ENCODE peak calls at places on chromosomes 12 and 14, in ten cellular contexts. G is spleen, P is Peyer's patch, L is heart left ventricle, I is breast epithelium, B is ovary, C is IMR-90, T is A549, X is transverse colon, K is gastrocnemius medialis. Q is an unnamed sample.
A peak's percentile ranks its signal among the peaks of the same experiment; 100 is the strongest.

GRCh38 chr12:52798003-52798670 is 2.2 kb upstream of the KRT3 start:
- DNase-seq in G (peak; percentile 10), P (no peak), L (no peak), I (no peak), B (no peak), C (peak; percentile 40), T (no peak), X (no peak), K (no peak), Q (no peak)

GRCh38 chr12:120971299-120972180 is 6.8 kb upstream of the HNF1A start:
- DNase-seq in G (no peak), P (no peak), L (no peak), I (no peak), B (no peak), C (peak; percentile 63), T (peak; percentile 75), X (no peak), K (no peak), Q (no peak)

GRCh38 chr12:111444314-111444705 is 38.6 kb downstream of the SH2B3 start:
- DNase-seq in G (no peak), P (peak; percentile 62), L (no peak), I (no peak), B (no peak), C (no peak), T (no peak), X (peak; percentile 12), K (no peak), Q (no peak)

GRCh38 chr12:80941916-80942315 is 4.2 kb upstream of the LIN7A start:
- DNase-seq in G (no peak), P (no peak), L (no peak), I (no peak), B (no peak), C (no peak), T (no peak), X (no peak), K (no peak), Q (no peak)

GRCh38 chr14:42228611-42229010 is 621.9 kb downstream of the LRFN5 start:
- DNase-seq in G (no peak), P (no peak), L (no peak), I (no peak), B (no peak), C (no peak), T (no peak), X (no peak), K (no peak), Q (no peak)

GRCh38 chr12:11992515-11992914 is 78.2 kb upstream of the BCL2L14 start:
- DNase-seq in G (no peak), P (no peak), L (no peak), I (no peak), B (no peak), C (no peak), T (no peak), X (no peak), K (no peak), Q (no peak)

GRCh38 chr12:43277630-43278267 is 274.3 kb downstream of the ADAMTS20 start:
- DNase-seq in G (no peak), P (no peak), L (no peak), I (no peak), B (no peak), C (peak; percentile 84), T (peak; percentile 81), X (no peak), K (no peak), Q (no peak)

GRCh38 chr14:57199911-57200310 is 68.8 kb downstream of the EXOC5 start:
- DNase-seq in G (no peak), P (no peak), L (no peak), I (no peak), B (no peak), C (peak; percentile 79), T (peak; percentile 11), X (no peak), K (no peak), Q (no peak)

GRCh38 chr14:32100175-32100574 is 23.1 kb downstream of the ARHGAP5 start:
- DNase-seq in G (no peak), P (no peak), L (no peak), I (no peak), B (no peak), C (no peak), T (no peak), X (no peak), K (no peak), Q (no peak)

GRCh38 chr14:54653764-54654469 is 87.0 kb downstream of the SAMD4A start:
- DNase-seq in G (peak; percentile 75), P (no peak), L (no peak), I (no peak), B (no peak), C (peak; percentile 88), T (peak; percentile 25), X (peak; percentile 20), K (peak; percentile 49), Q (peak; percentile 70)

GRCh38 chr14:54652890-54653201 is 85.9 kb downstream of the SAMD4A start:
- DNase-seq in G (no peak), P (no peak), L (no peak), I (no peak), B (no peak), C (no peak), T (no peak), X (no peak), K (no peak), Q (no peak)

GRCh38 chr14:54652188-54652889 is 85.4 kb downstream of the SAMD4A start:
- DNase-seq in G (no peak), P (peak; percentile 76), L (peak; percentile 81), I (peak; percentile 91), B (peak; percentile 74), C (peak; percentile 100), T (peak; percentile 94), X (peak; percentile 68), K (peak; percentile 74), Q (peak; percentile 97)

GRCh38 chr14:54651649-54652048 is 84.7 kb downstream of the SAMD4A start:
- DNase-seq in G (no peak), P (no peak), L (no peak), I (no peak), B (no peak), C (no peak), T (peak; percentile 10), X (no peak), K (no peak), Q (no peak)

DNA sequence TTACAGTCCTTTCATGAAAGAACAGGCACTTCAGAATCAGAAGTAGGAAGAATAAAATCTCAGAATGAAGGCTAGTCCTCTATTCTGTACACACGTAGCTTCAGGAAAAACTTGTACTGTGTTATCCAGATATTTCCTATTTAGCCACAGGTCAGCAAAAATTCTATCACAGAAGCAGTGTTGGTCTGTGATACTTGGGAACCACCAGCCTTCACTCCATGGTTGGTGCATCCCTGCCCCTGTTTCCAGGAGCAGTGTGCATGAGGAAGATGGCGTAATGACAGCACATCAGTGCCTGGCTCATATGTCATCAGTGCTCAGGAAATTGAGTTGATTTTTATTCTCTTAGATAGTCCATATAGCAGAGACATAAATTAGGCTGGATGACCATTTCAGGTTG is 87.7 kb downstream of the SAMD4A start:
- DNase-seq in G (no peak), P (no peak), L (no peak), I (no peak), B (no peak), C (no peak), T (no peak), X (no peak), K (no peak), Q (no peak)
- TF ChIP-seq POLR2A in G (no peak), P (no peak), L (no peak), I (no peak), B (no peak), C (no peak), T (no peak), X (no peak), K (no peak), Q (no peak)

DNA sequence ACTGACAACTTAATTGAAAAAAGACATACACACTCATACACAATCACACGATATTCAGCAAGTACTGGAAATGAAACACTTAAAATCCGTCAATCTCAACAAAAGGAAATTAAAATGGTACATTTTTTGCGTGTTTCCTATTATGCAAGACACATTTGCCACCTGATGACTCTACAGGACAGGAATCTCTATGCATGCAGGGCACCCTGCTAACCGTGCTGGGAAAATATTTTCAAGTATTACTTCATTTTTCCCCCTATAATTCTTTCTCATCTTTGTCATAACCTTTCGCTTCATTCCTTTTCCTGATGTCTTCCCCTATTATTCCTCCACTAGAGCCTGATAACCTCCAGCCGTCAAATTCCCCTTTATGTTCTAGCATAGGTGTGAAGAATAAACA is 150.2 kb downstream of the TMEM132D start:
- DNase-seq in G (no peak), P (no peak), L (no peak), I (no peak), B (no peak), C (no peak), T (no peak), X (no peak), K (no peak), Q (no peak)
- H3K27ac ChIP-seq in G (no peak overlapping the region), P (no peak overlapping the region), L (no peak overlapping the region), I (no peak overlapping the region), B (no peak overlapping the region), C (no peak overlapping the region), T (no peak overlapping the region), X (no peak overlapping the region), K (no peak overlapping the region), Q (no peak overlapping the region)

DNA sequence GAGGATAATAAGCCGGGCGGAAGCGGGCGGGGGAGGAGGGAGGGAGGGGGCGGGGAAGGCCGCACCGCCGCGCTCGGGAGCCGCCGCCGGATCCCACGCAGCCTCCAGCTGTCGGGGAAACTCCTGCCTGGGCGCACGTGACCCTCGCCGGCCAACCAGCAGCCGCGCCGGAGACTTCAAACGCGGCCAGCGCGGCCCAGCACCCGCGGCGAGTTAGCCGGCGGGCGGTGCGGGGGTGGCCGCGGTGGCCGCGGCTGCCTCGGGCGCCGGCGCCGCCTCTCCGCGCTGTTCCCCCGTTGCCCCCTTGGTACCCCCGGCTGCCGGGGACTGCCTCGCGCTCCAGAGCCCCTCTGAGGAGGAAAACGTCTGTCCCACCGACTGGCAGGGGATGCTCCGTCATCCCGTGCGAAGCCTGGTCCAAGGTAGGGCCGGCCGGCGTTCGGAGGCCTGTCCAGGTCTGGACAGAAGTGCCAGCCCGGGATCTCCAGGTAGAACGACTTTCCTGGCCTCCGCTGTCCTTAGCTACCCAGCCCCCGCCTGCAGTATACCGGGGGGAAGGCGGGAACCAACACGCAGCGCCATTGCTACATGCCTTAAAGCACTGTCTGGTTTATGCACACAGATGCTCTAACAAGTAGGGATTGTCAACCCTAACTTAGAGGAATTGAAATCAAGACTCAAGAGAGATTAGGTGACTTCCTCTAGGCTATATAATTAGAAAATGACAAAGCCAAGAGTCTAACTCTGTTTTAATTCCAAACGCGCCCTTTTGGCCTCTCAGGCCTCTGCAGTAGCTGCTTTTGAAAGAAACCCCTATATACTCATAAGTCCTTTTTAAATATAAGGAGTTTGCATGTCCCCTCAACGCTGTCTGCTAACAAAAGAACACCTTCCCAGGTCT is at the start of gene YAF2:
- DNase-seq in G (peak; percentile 98), P (peak; percentile 95), L (peak; percentile 94), I (peak; percentile 73), B (peak; percentile 85), C (peak; percentile 85), T (peak; percentile 92), X (peak; percentile 93), K (peak; percentile 92), Q (peak; percentile 96)
- TF ChIP-seq POLR2A in G (no peak), P (no peak), L (no peak), I (no peak), B (peak; percentile 19), C (peak; percentile 49), T (peak; percentile 44), X (no peak), K (peak; percentile 82), Q (no peak)

DNA sequence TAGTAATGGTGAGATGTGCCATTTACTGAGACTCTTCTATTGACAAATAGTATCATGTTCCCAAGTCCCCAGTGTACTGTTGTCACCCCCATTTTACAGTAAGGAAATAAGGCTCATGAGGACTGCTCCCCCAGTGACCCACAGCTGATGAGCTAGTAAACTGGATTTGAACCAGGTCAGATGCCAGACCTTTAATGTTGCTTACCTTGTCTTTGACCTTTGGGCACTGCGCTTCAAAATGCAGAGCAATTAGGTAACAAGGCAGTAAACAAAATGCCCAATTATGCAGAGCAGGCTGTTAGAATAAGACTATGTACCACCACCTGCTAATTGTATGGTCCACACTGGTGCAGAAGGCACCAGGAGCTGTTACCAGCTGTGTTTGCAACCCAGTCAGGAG is 38.5 kb upstream of the RIN3 start:
- DNase-seq in G (no peak), P (no peak), L (no peak), I (no peak), B (no peak), C (no peak), T (no peak), X (no peak), K (no peak), Q (no peak)
- H3K27ac ChIP-seq in G (peak overlapping the region; percentile 82), P (peak overlapping the region; percentile 1), L (no peak overlapping the region), I (peak overlapping the region; percentile 75), B (no peak overlapping the region), C (no peak overlapping the region), T (peak overlapping the region; percentile 60), X (no peak overlapping the region), K (peak overlapping the region; percentile 29), Q (no peak overlapping the region)